ENCODE peak calls at places on chromosomes 12 and 14, in eight cellular contexts. J is neural crest cell; L is activated CD4-positive, alpha-beta T cell treated with anti-CD3 and anti-CD28 coated beads, Interleukin-2, amount 10 ng/mL, durations not matched to agents 7 days and 5 days; V is posterior vena cava; N is GM12864; W is ELR; T is HS-5; X is HCEC 1CT. E is an unnamed sample.

GRCh38 chr12:12723147-12723680 is 6.0 kb downstream of the CDKN1B start:
- DNase-seq in X (no peak), W (peak; percentile 54), V (no peak), J (no peak), L (no peak), T (no peak), N (no peak), E (no peak)

GRCh38 chr12:57523706-57524614 is 1.3 kb downstream of the MBD6 start:
- DNase-seq in X (no peak), T (no peak), W (no peak), J (no peak), V (no peak), N (no peak), L (no peak), E (no peak)

GRCh38 chr14:95495538-95496025 is 20.9 kb downstream of the SYNE3 start:
- DNase-seq in J (no peak), N (peak; percentile 86), W (peak; percentile 41), V (peak; percentile 78), X (no peak), T (no peak), L (no peak), E (no peak)

GRCh38 chr12:121649819-121650353 is 19.6 kb downstream of the MORN3 start:
- DNase-seq in L (peak; percentile 44), N (no peak), J (no peak), W (no peak), X (no peak), V (no peak), T (no peak), E (no peak)

GRCh38 chr12:99277566-99277965 is 370.0 kb upstream of the GARIN6 start:
- DNase-seq in T (no peak), L (no peak), W (no peak), V (no peak), X (no peak), J (no peak), N (no peak), E (no peak)

GRCh38 chr14:95871531-95871930 is 5.1 kb upstream of the TUNAR start:
- DNase-seq in W (no peak), J (no peak), V (no peak), L (no peak), N (no peak), X (no peak), T (no peak), E (no peak)

GRCh38 chr14:36659010-36659821 is 2.4 kb upstream of the PAX9 start:
- DNase-seq in T (no peak), W (no peak), J (no peak), N (no peak), L (no peak), X (no peak), V (peak; percentile 77), E (no peak)

GRCh38 chr12:103965255-103965589 is 450 bp upstream of the TDG start:
- DNase-seq in V (no peak), X (no peak), W (no peak), J (no peak), L (no peak), T (no peak), N (no peak), E (no peak)

GRCh38 chr12:5039815-5040214 is 3.9 kb upstream of the KCNA5 start:
- DNase-seq in X (no peak), N (no peak), V (no peak), L (no peak), J (no peak), T (no peak), W (no peak), E (no peak)

GRCh38 chr12:128801879-128802391 is 21.8 kb downstream of the SLC15A4 start:
- DNase-seq in T (no peak), X (peak; percentile 53), V (no peak), L (no peak), J (no peak), N (no peak), W (peak; percentile 77), E (no peak)

GRCh38 chr12:121894633-121895032 is 6.0 kb downstream of the PSMD9 start:
- DNase-seq in J (no peak), V (no peak), L (peak; percentile 22), W (peak; percentile 54), N (no peak), X (no peak), T (no peak), E (no peak)

GRCh38 chr12:111645433-111645832 is 40.3 kb downstream of the BRAP start:
- DNase-seq in V (no peak), W (peak; percentile 76), N (no peak), J (no peak), X (peak; percentile 29), L (no peak), T (no peak), E (no peak)

GRCh38 chr14:24398943-24399801 is at the start of gene NYNRIN:
- DNase-seq in X (no peak), J (peak; percentile 19), L (peak; percentile 36), N (no peak), T (no peak), W (peak; percentile 38), V (no peak), E (no peak)

GRCh38 chr14:86604546-86604945 is 1074.6 kb downstream of the FLRT2 start:
- DNase-seq in L (no peak), X (no peak), W (peak; percentile 1), J (no peak), T (no peak), V (no peak), N (no peak), E (no peak)

GRCh38 chr12:119687344-119687865 is 19.5 kb downstream of the PRKAB1 start:
- DNase-seq in X (no peak), J (no peak), L (no peak), T (no peak), V (no peak), N (no peak), W (no peak), E (no peak)

GRCh38 chr14:53399057-53399456 is 245.9 kb upstream of the DDHD1 start:
- DNase-seq in X (peak; percentile 44), J (peak; percentile 2), V (no peak), L (no peak), W (peak; percentile 66), T (peak; percentile 16), N (no peak), E (no peak)

GRCh38 chr12:101939856-101940265 is 62.5 kb downstream of the DRAM1 start:
- DNase-seq in V (no peak), X (peak; percentile 73), T (no peak), J (peak; percentile 45), L (peak; percentile 71), W (peak; percentile 80), N (peak; percentile 66), E (no peak)

GRCh38 chr14:74638970-74639369 is 26.9 kb upstream of the LTBP2 start:
- DNase-seq in W (no peak), J (no peak), X (no peak), V (no peak), L (no peak), N (no peak), T (no peak), E (no peak)

E was measured in RWPE2.